ENCODE peak calls at places on chromosome 2, in seven cellular contexts. B is body of pancreas; R is EH; T is NAMALWA; U is activated CD4-positive, alpha-beta T cell treated with anti-CD3 and anti-CD28 coated beads, Interleukin-2, amount 10 ng/mL, durations not matched to agents 24 days and 14 days; C is stimulated activated CD4-positive, alpha-beta T cell treated with anti-CD3 and anti-CD28 coated beads, Interleukin-1b, Interleukin-23, amount 100 ng/mL, for 1 hour; V is upper lobe of right lung. M is an unnamed sample.

GRCh38 chr2:151239624-151240023 is 22.0 kb downstream of the RBM43 start:
- DNase-seq in B (no peak), R (no peak), T (no peak), U (no peak), C (no peak), V (no peak), M (no peak)

GRCh38 chr2:238174291-238174690 is 15.5 kb downstream of the ERFE start:
- DNase-seq in B (no peak), R (no peak), T (no peak), U (no peak), C (no peak), V (no peak), M (no peak)

GRCh38 chr2:112880081-112880531 is 30.9 kb upstream of the IL37 start:
- DNase-seq in B (no peak), R (peak; percentile 88), T (no peak), U (peak; percentile 55), C (no peak), V (no peak), M (no peak)

GRCh38 chr2:231241755-231242507 is 43.5 kb downstream of the ARMC9 start:
- DNase-seq in B (peak; percentile 37), R (no peak), T (no peak), U (no peak), C (no peak), V (no peak), M (peak; percentile 31)

GRCh38 chr2:36556847-36557246 is 41.1 kb downstream of the FEZ2 start:
- DNase-seq in B (no peak), R (peak; percentile 97), T (no peak), U (no peak), C (no peak), V (no peak), M (no peak)

GRCh38 chr2:3785220-3785889 is 82.0 kb downstream of the DCDC2C start:
- DNase-seq in B (no peak), R (peak; percentile 1), T (no peak), U (peak; percentile 45), C (no peak), V (no peak), M (no peak)

GRCh38 chr2:218501665-218502064 is 66.5 kb downstream of the USP37 start:
- DNase-seq in B (no peak), R (peak; percentile 68), T (no peak), U (no peak), C (no peak), V (no peak), M (no peak)

GRCh38 chr2:95728878-95729511 is 137.2 kb downstream of the TRIM43 start:
- DNase-seq in B (peak; percentile 77), R (peak; percentile 88), T (peak; percentile 69), U (peak; percentile 82), C (no peak), V (no peak), M (peak; percentile 86)

M was measured in mucosa of gallbladder.